ENCODE peak calls at places on chromosomes 12 and 14, in six cellular contexts. W is AML-193, L is HFFc6, Z is SK-MEL-5, T is Caco-2, O is HL-60. P is an unnamed sample.

GRCh38 chr14:21241218-21241819 is 27.9 kb downstream of the HNRNPC start:
- DNase-seq in T (no peak), L (peak), O (no peak), Z (peak), W (peak), P (no peak)

GRCh38 chr12:71665109-71665476 is 992 bp downstream of the THAP2 start:
- DNase-seq in W (no peak), L (no peak), T (no peak), O (no peak), Z (no peak), P (no peak)

GRCh38 chr14:104319489-104320241 is 181.3 kb downstream of the KIF26A start:
- DNase-seq in T (no peak), L (no peak), W (no peak), Z (no peak), O (no peak), P (no peak)

GRCh38 chr12:5973461-5974115 is 28.5 kb upstream of the ANO2 start:
- DNase-seq in O (no peak), T (no peak), Z (no peak), W (no peak), L (no peak), P (no peak)

GRCh38 chr12:75271576-75271975 is 58.5 kb downstream of the CAPS2 start:
- DNase-seq in T (peak), Z (no peak), L (no peak), O (no peak), W (no peak), P (no peak)

GRCh38 chr12:113097716-113098427 is 37.7 kb downstream of the RASAL1 start:
- DNase-seq in Z (peak), O (no peak), L (no peak), W (no peak), T (no peak), P (no peak)

GRCh38 chr12:103590271-103590670 is 3.2 kb downstream of the STAB2 start:
- DNase-seq in Z (no peak), O (no peak), T (no peak), L (no peak), W (no peak), P (no peak)

GRCh38 chr14:105315211-105315721 is 718 bp downstream of the PACS2 start:
- DNase-seq in L (no peak), O (no peak), W (peak), Z (peak), T (peak), P (no peak)

GRCh38 chr14:103561381-103562134 is 899 bp downstream of the BAG5 start:
- DNase-seq in L (peak), Z (peak), O (no peak), W (peak), T (peak), P (no peak)

GRCh38 chr14:36870776-36871175 is 209.1 kb downstream of the PAX9 start:
- DNase-seq in W (no peak), T (no peak), L (no peak), O (no peak), Z (no peak), P (no peak)

GRCh38 chr14:97002454-97002853 is 205.3 kb downstream of the VRK1 start:
- DNase-seq in T (no peak), L (no peak), Z (no peak), O (no peak), W (no peak), P (no peak)

GRCh38 chr14:101557811-101558738 is 3.2 kb upstream of the DIO3 start:
- DNase-seq in L (no peak), T (peak), Z (no peak), O (no peak), W (no peak), P (no peak)

GRCh38 chr12:41739066-41739465 is 405.6 kb downstream of the GXYLT1 start:
- DNase-seq in Z (no peak), W (no peak), T (no peak), O (no peak), L (no peak), P (no peak)

GRCh38 chr12:100520048-100520769 is 46.5 kb downstream of the NR1H4 start:
- DNase-seq in T (no peak), L (no peak), Z (no peak), W (no peak), O (no peak), P (no peak)

GRCh38 chr12:112425582-112426382 is 7.0 kb downstream of the PTPN11 start:
- DNase-seq in T (no peak), L (no peak), W (no peak), O (no peak), Z (no peak), P (no peak)

GRCh38 chr12:13234045-13234641 is 37.6 kb downstream of the EMP1 start:
- DNase-seq in W (peak), Z (peak), T (peak), L (peak), O (peak), P (peak)

GRCh38 chr12:2958432-2959193 is 584 bp upstream of the TEAD4 start:
- DNase-seq in L (peak), T (peak), W (no peak), Z (peak), O (no peak), P (peak)

GRCh38 chr12:51275088-51275487 is 4.9 kb upstream of the SMAGP start:
- DNase-seq in O (no peak), L (no peak), W (no peak), T (no peak), Z (no peak), P (no peak)

GRCh38 chr12:76848132-76848531 is 30.7 kb downstream of the CSRP2 start:
- DNase-seq in T (no peak), L (no peak), W (no peak), Z (no peak), O (no peak), P (no peak)

GRCh38 chr14:64549805-64550538 is at the start of gene PPP1R36:
- DNase-seq in Z (no peak), L (no peak), W (no peak), O (no peak), T (no peak), P (no peak)

GRCh38 chr12:117047810-117048584 is 51.2 kb downstream of the TESC start:
- DNase-seq in W (no peak), L (peak), T (peak), Z (no peak), O (no peak), P (peak)

GRCh38 chr12:127722651-127723050 is 544.3 kb upstream of the TMEM132C start:
- DNase-seq in Z (no peak), W (no peak), T (no peak), L (no peak), O (no peak), P (no peak)

GRCh38 chr12:97177482-97177881 is 270.4 kb downstream of the NEDD1 start:
- DNase-seq in O (no peak), W (no peak), T (no peak), L (peak), Z (peak), P (peak)

GRCh38 chr14:79842270-79842669 is 369.0 kb downstream of the DIO2 start:
- DNase-seq in W (no peak), Z (no peak), L (no peak), T (no peak), O (no peak), P (peak)

GRCh38 chr14:103137721-103138482 is 14.6 kb downstream of the TNFAIP2 start:
- DNase-seq in Z (no peak), O (no peak), W (no peak), L (no peak), T (no peak), P (no peak)

P was measured in RCC 7860.